ENCODE peak calls at places on chromosomes 7 and 10, in nine cellular contexts. G is skeletal muscle cell; E is activated CD4-positive, alpha-beta T cell treated with anti-CD3 and anti-CD28 coated beads for 1 hour; P is HT-29; X is GM03348; U is transverse colon; D is sciatic nerve; M is CD8-positive, alpha-beta T cell; Q is AG08395. A is an unnamed sample.
A peak's percentile ranks its signal among the peaks of the same experiment; 100 is the strongest.

GRCh38 chr10:119449760-119450461 is 92.6 kb downstream of the RGS10 start:
- DNase-seq in Q (peak; percentile 93), X (peak; percentile 94), M (no peak), D (no peak), P (no peak), E (no peak), G (peak; percentile 77), U (no peak), A (peak; percentile 68)

GRCh38 chr10:77562742-77563141 is 74.9 kb downstream of the KCNMA1 start:
- DNase-seq in X (no peak), E (no peak), U (no peak), P (no peak), G (no peak), Q (no peak), D (no peak), M (no peak), A (no peak)

GRCh38 chr10:81873932-81874816 is 820 bp upstream of the NRG3 start:
- DNase-seq in X (peak; percentile 30), G (no peak), P (no peak), D (no peak), M (no peak), Q (no peak), E (no peak), U (no peak), A (peak; percentile 30)

GRCh38 chr10:35876248-35876647 is 234.2 kb upstream of the FZD8 start:
- DNase-seq in U (no peak), X (peak; percentile 66), Q (peak; percentile 41), E (no peak), P (peak; percentile 24), M (no peak), G (peak; percentile 21), D (no peak), A (no peak)

GRCh38 chr10:114932945-114933344 is 5.0 kb upstream of the TRUB1 start:
- DNase-seq in U (no peak), P (no peak), E (no peak), M (no peak), G (no peak), Q (no peak), X (peak; percentile 4), D (no peak), A (no peak)

GRCh38 chr7:40009301-40009700 is 59.2 kb downstream of the CDK13 start:
- DNase-seq in U (no peak), E (no peak), P (no peak), M (no peak), X (peak; percentile 24), G (no peak), D (no peak), Q (no peak), A (no peak)

GRCh38 chr7:85119934-85120333 is 66.9 kb downstream of the SEMA3D start:
- DNase-seq in U (no peak), X (no peak), M (no peak), P (no peak), G (no peak), D (no peak), Q (no peak), E (no peak), A (no peak)

GRCh38 chr7:112058654-112059053 is 147.5 kb downstream of the DOCK4 start:
- DNase-seq in U (no peak), G (no peak), D (no peak), Q (no peak), P (no peak), M (no peak), X (no peak), E (no peak), A (no peak)

GRCh38 chr10:6493521-6494451 is 86.3 kb downstream of the PRKCQ start:
- DNase-seq in U (no peak), M (no peak), P (no peak), Q (no peak), G (peak; percentile 8), X (no peak), D (no peak), E (no peak), A (no peak)

GRCh38 chr7:102451371-102452054 is 13.2 kb downstream of the ALKBH4 start:
- DNase-seq in E (no peak), X (peak; percentile 64), P (no peak), M (no peak), U (no peak), G (no peak), Q (no peak), D (no peak), A (no peak)

GRCh38 chr10:9010093-9010492 is 955.6 kb downstream of the GATA3 start:
- DNase-seq in X (no peak), M (peak; percentile 64), Q (no peak), G (no peak), E (no peak), D (no peak), P (peak; percentile 21), U (no peak), A (no peak)

GRCh38 chr7:121048195-121048594 is 59.7 kb downstream of the CPED1 start:
- DNase-seq in Q (no peak), U (no peak), P (no peak), D (no peak), X (no peak), M (no peak), E (no peak), G (no peak), A (no peak)

GRCh38 chr10:25061711-25062455 is 45.5 kb downstream of the THNSL1 start:
- DNase-seq in U (no peak), P (peak; percentile 25), G (no peak), M (no peak), X (no peak), Q (no peak), E (no peak), D (no peak), A (no peak)

GRCh38 chr10:90857635-90858488 is at the start of gene HTR7:
- DNase-seq in Q (peak; percentile 57), U (peak; percentile 57), E (peak; percentile 49), X (peak; percentile 89), M (peak; percentile 57), P (no peak), G (no peak), D (peak; percentile 76), A (peak; percentile 66)

A was measured in mucosa of descending colon.